ENCODE peak calls at places on chromosomes 2 and 18, in nine cellular contexts. One of them, this sample, is unnamed. For H3K4me1, the result is how much of the 10 kb centered on the place peaks cover.

GRCh38 chr2:119202610-119203351 is 20.9 kb upstream of the STEAP3 start:
- DNase-seq in prostate gland: no peak
- DNase-seq in spleen: peak
- DNase-seq in IMR-90: no peak
- DNase-seq in ovary: no peak
- DNase-seq in transverse colon: no peak
- DNase-seq in right lobe of liver: no peak
- DNase-seq in A549: no peak
- DNase-seq in uterus: no peak
- DNase-seq in this sample: no peak

GRCh38 chr18:9325716-9326115 is 8.9 kb upstream of the TWSG1 start:
- DNase-seq in prostate gland: no peak
- DNase-seq in spleen: no peak
- DNase-seq in IMR-90: no peak
- DNase-seq in ovary: no peak
- DNase-seq in transverse colon: no peak
- DNase-seq in right lobe of liver: no peak
- DNase-seq in A549: no peak
- DNase-seq in uterus: no peak
- DNase-seq in this sample: no peak

GRCh38 chr2:175575346-175576258 is 394.1 kb upstream of the ATP5MC3 start:
- DNase-seq in prostate gland: no peak
- DNase-seq in spleen: no peak
- DNase-seq in IMR-90: no peak
- DNase-seq in ovary: no peak
- DNase-seq in transverse colon: no peak
- DNase-seq in right lobe of liver: no peak
- DNase-seq in A549: no peak
- DNase-seq in uterus: no peak
- DNase-seq in this sample: no peak

GRCh38 chr18:46641917-46642316 is 15.1 kb downstream of the LOXHD1 start:
- DNase-seq in prostate gland: no peak
- DNase-seq in spleen: no peak
- DNase-seq in IMR-90: no peak
- DNase-seq in ovary: no peak
- DNase-seq in transverse colon: no peak
- DNase-seq in right lobe of liver: no peak
- DNase-seq in A549: no peak
- DNase-seq in uterus: no peak
- DNase-seq in this sample: no peak

GRCh38 chr2:109466674-109467575 is 146.8 kb downstream of the SEPTIN10 start:
- DNase-seq in prostate gland: no peak
- DNase-seq in spleen: peak
- DNase-seq in IMR-90: peak
- DNase-seq in ovary: no peak
- DNase-seq in transverse colon: peak
- DNase-seq in right lobe of liver: no peak
- DNase-seq in A549: peak
- DNase-seq in uterus: no peak
- DNase-seq in this sample: peak

GRCh38 chr2:134446431-134447091 is 192.7 kb downstream of the MGAT5 start:
- DNase-seq in prostate gland: no peak
- DNase-seq in spleen: peak
- DNase-seq in IMR-90: peak
- DNase-seq in ovary: no peak
- DNase-seq in transverse colon: no peak
- DNase-seq in right lobe of liver: no peak
- DNase-seq in A549: no peak
- DNase-seq in uterus: no peak
- DNase-seq in this sample: no peak

GRCh38 chr2:195413944-195414343 is 243.1 kb upstream of the SLC39A10 start:
- DNase-seq in prostate gland: no peak
- DNase-seq in spleen: no peak
- DNase-seq in IMR-90: no peak
- DNase-seq in ovary: no peak
- DNase-seq in transverse colon: no peak
- DNase-seq in right lobe of liver: no peak
- DNase-seq in A549: no peak
- DNase-seq in uterus: no peak
- DNase-seq in this sample: no peak

GRCh38 chr18:25349131-25349925 is 2.6 kb downstream of the ZNF521 start:
- DNase-seq in prostate gland: no peak
- DNase-seq in spleen: peak
- DNase-seq in IMR-90: peak
- DNase-seq in ovary: peak
- DNase-seq in transverse colon: peak
- DNase-seq in right lobe of liver: peak
- DNase-seq in A549: no peak
- DNase-seq in uterus: peak
- DNase-seq in this sample: peak

GRCh38 chr18:3660719-3661118 is 210.7 kb downstream of the TGIF1 start:
- DNase-seq in prostate gland: no peak
- DNase-seq in spleen: no peak
- DNase-seq in IMR-90: no peak
- DNase-seq in ovary: no peak
- DNase-seq in transverse colon: no peak
- DNase-seq in right lobe of liver: no peak
- DNase-seq in A549: no peak
- DNase-seq in uterus: no peak
- DNase-seq in this sample: no peak

GRCh38 chr2:27489118-27489497 is 435 bp downstream of the IFT172 start:
- DNase-seq in prostate gland: no peak
- DNase-seq in spleen: no peak
- DNase-seq in IMR-90: peak
- DNase-seq in ovary: no peak
- DNase-seq in transverse colon: no peak
- DNase-seq in right lobe of liver: no peak
- DNase-seq in A549: peak
- DNase-seq in uterus: no peak
- DNase-seq in this sample: no peak

GRCh38 chr18:45059695-45060094 is 379.0 kb downstream of the SETBP1 start:
- DNase-seq in prostate gland: no peak
- DNase-seq in spleen: no peak
- DNase-seq in IMR-90: peak
- DNase-seq in ovary: no peak
- DNase-seq in transverse colon: no peak
- DNase-seq in right lobe of liver: no peak
- DNase-seq in A549: peak
- DNase-seq in uterus: no peak
- DNase-seq in this sample: no peak

GRCh38 chr2:179106342-179107178 is 56.6 kb upstream of the CCDC141 start:
- DNase-seq in prostate gland: peak
- DNase-seq in spleen: no peak
- DNase-seq in IMR-90: peak
- DNase-seq in ovary: no peak
- DNase-seq in transverse colon: no peak
- DNase-seq in right lobe of liver: peak
- DNase-seq in A549: peak
- DNase-seq in uterus: no peak
- DNase-seq in this sample: no peak

GRCh38 chr2:21042958-21043743 is 722 bp downstream of the APOB start:
- DNase-seq in prostate gland: peak
- DNase-seq in spleen: peak
- DNase-seq in IMR-90: peak
- DNase-seq in ovary: peak
- DNase-seq in transverse colon: peak
- DNase-seq in right lobe of liver: peak
- DNase-seq in A549: peak
- DNase-seq in uterus: peak
- DNase-seq in this sample: peak

GRCh38 chr2:39065616-39066015 is 55.2 kb downstream of the SOS1 start:
- DNase-seq in prostate gland: no peak
- DNase-seq in spleen: no peak
- DNase-seq in IMR-90: no peak
- DNase-seq in ovary: no peak
- DNase-seq in transverse colon: no peak
- DNase-seq in right lobe of liver: no peak
- DNase-seq in A549: no peak
- DNase-seq in uterus: no peak
- DNase-seq in this sample: no peak

GRCh38 chr2:190352668-190353536 is 9.5 kb downstream of the INPP1 start:
- DNase-seq in prostate gland: no peak
- DNase-seq in spleen: no peak
- DNase-seq in IMR-90: no peak
- DNase-seq in ovary: no peak
- DNase-seq in transverse colon: no peak
- DNase-seq in right lobe of liver: peak
- DNase-seq in A549: no peak
- DNase-seq in uterus: peak
- DNase-seq in this sample: no peak

GRCh38 chr2:237474931-237475703 is 11.9 kb upstream of the MLPH start:
- DNase-seq in prostate gland: peak
- DNase-seq in spleen: peak
- DNase-seq in IMR-90: peak
- DNase-seq in ovary: peak
- DNase-seq in transverse colon: peak
- DNase-seq in right lobe of liver: peak
- DNase-seq in A549: peak
- DNase-seq in uterus: peak
- DNase-seq in this sample: peak
- TF ChIP-seq POLR2A in prostate gland: peak
- TF ChIP-seq POLR2A in spleen: no peak
- TF ChIP-seq POLR2A in IMR-90: peak
- TF ChIP-seq POLR2A in ovary: no peak
- TF ChIP-seq POLR2A in transverse colon: peak
- TF ChIP-seq POLR2A in right lobe of liver: peak
- TF ChIP-seq POLR2A in A549: peak
- TF ChIP-seq POLR2A in uterus: peak
- TF ChIP-seq POLR2A in this sample: no peak

DNA sequence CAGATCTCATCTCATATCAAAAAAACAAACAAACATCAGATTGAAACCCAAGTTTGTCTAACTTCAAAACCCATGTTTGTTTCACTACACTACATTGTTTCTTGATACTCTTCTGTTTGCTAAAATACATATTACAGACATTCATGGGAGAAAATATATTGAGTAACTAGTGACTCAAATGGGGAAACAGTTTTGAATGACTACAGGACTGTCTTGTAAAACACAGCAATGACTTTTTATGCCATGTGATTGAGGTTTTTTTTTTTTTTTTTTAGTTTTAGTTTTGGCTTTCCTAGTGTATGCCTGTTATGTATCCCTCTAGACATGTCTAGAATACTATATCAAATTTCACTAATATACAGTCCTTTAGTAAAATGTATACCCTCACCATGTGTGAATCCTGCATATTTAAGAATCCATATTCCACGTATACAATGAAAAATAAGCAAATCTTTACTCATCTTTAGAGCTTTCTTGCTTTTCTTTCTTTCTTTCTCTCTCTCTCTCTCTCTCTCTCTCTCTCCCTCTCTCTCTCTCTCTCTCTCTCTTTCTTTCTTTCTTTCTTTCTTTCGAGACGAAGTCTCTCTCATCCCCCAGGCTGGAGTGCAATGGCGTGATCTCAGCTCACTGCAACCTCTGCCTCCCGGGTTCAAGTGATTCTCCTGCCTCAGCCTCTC is 46.6 kb upstream of the SERTAD2 start:
- DNase-seq in prostate gland: no peak
- DNase-seq in spleen: no peak
- DNase-seq in IMR-90: peak
- DNase-seq in ovary: no peak
- DNase-seq in transverse colon: no peak
- DNase-seq in right lobe of liver: no peak
- DNase-seq in A549: no peak
- DNase-seq in uterus: no peak
- DNase-seq in this sample: no peak
- TF ChIP-seq CTCF in prostate gland: no peak
- TF ChIP-seq CTCF in spleen: no peak
- TF ChIP-seq CTCF in IMR-90: no peak
- TF ChIP-seq CTCF in ovary: no peak
- TF ChIP-seq CTCF in transverse colon: no peak
- TF ChIP-seq CTCF in right lobe of liver: no peak
- TF ChIP-seq CTCF in A549: no peak
- TF ChIP-seq CTCF in uterus: no peak
- TF ChIP-seq CTCF in this sample: no peak

DNA sequence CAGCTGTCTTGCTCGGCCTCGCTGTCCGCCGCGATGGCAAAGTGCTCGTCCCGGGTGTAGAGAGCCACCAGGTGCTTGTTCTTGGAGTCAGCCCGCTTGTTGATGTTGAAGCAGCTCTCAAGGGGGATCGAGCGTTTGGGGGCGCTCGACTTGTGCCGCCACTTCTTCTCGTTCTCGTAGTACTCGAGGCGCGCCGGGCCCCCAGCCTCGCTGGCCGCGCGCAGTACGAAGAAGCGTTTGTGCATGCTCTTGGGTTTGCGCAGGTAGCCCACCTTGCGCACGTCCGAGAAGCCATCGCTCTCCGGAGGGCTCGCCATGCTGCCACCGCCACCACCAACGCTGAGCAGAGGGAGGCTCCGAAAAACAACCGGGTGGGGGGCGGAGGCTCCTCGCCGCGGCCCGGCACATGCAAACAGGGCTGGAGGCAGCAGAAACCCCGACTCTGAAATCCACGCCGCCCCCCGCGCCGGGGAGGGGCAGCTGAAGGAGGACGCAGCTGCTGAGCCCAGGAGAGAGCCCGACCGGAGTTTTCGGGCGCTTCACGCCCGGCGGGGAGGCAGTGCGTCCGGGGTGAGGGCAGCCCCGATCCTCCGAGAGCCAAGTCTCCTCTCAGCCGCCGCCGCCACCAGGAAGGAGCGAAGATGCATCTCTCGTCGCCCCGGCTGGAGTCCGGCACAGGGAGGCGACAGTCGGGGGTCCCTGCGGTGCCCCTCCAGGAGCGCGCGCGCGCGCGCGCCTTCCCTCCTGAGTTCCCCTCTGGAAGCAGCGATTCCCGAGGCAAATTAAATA is 1.0 kb downstream of the IRS1 start:
- DNase-seq in prostate gland: peak
- DNase-seq in spleen: peak
- DNase-seq in IMR-90: peak
- DNase-seq in ovary: peak
- DNase-seq in transverse colon: peak
- DNase-seq in right lobe of liver: peak
- DNase-seq in A549: peak
- DNase-seq in uterus: peak
- DNase-seq in this sample: peak
- H3K4me1 ChIP-seq in prostate gland: under half
- H3K4me1 ChIP-seq in spleen: half or more
- H3K4me1 ChIP-seq in IMR-90: under half
- H3K4me1 ChIP-seq in ovary: under half
- H3K4me1 ChIP-seq in transverse colon: under half
- H3K4me1 ChIP-seq in right lobe of liver: under half
- H3K4me1 ChIP-seq in A549: under half
- H3K4me1 ChIP-seq in uterus: under half
- H3K4me1 ChIP-seq in this sample: under half

DNA sequence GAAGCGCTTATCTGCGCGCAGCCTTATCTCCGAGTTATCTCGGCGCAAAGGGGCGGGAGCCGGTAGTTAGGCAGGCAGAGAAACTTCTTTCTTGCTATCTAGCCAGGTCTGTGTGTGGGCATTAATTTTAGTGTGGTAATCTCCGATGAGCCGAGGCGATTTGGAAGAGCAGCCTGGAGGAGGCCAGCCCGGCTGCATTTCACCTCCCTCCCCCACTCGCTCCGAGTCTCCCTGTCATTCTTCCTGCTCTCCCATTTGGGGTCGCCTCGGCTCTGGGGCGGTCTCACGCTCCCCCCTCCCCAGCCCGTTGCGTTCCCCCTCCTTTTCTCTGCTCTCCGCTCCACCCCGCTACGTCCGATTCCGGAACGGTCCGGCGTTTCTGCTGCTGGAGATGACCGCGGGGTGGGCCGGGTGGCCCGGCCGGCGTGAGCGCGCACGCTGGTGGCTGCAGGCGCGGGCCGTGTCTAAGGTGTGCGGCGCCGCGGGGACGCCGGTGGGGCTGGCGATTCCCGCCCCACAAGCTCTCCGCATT is 566 bp downstream of the GATA6 start:
- DNase-seq in prostate gland: no peak
- DNase-seq in spleen: peak
- DNase-seq in IMR-90: peak
- DNase-seq in ovary: peak
- DNase-seq in transverse colon: no peak
- DNase-seq in right lobe of liver: no peak
- DNase-seq in A549: no peak
- DNase-seq in uterus: peak
- DNase-seq in this sample: peak
- TF ChIP-seq POLR2A in prostate gland: no peak
- TF ChIP-seq POLR2A in spleen: no peak
- TF ChIP-seq POLR2A in IMR-90: no peak
- TF ChIP-seq POLR2A in ovary: peak
- TF ChIP-seq POLR2A in transverse colon: no peak
- TF ChIP-seq POLR2A in right lobe of liver: no peak
- TF ChIP-seq POLR2A in A549: no peak
- TF ChIP-seq POLR2A in uterus: peak
- TF ChIP-seq POLR2A in this sample: no peak

This sample was measured in thyroid gland.